ENCODE peak calls at places on chromosomes 5 and 9, in five cellular contexts. One of them, this sample, is unnamed.

GRCh38 chr5:142829821-142830220 is 59.6 kb downstream of the ARHGAP26 start:
- DNase-seq in mammary epithelial cell: peak; percentile 34
- DNase-seq in dermis microvascular lymphatic vessel endothelial cell: peak; percentile 99
- DNase-seq in CD4-positive, alpha-beta T cell: no peak
- DNase-seq in WTC11: no peak
- DNase-seq in this sample: peak; percentile 84

GRCh38 chr5:131984945-131985665 is 26.4 kb downstream of the ACSL6 start:
- DNase-seq in dermis microvascular lymphatic vessel endothelial cell: no peak
- DNase-seq in CD4-positive, alpha-beta T cell: no peak
- DNase-seq in WTC11: no peak
- DNase-seq in mammary epithelial cell: no peak
- DNase-seq in this sample: no peak

GRCh38 chr5:156359452-156359851 is 32.5 kb downstream of the SGCD start:
- DNase-seq in CD4-positive, alpha-beta T cell: no peak
- DNase-seq in mammary epithelial cell: no peak
- DNase-seq in dermis microvascular lymphatic vessel endothelial cell: no peak
- DNase-seq in WTC11: no peak
- DNase-seq in this sample: no peak

GRCh38 chr9:111566234-111566633 is 33.2 kb downstream of the PTGR1 start:
- DNase-seq in CD4-positive, alpha-beta T cell: no peak
- DNase-seq in dermis microvascular lymphatic vessel endothelial cell: peak; percentile 45
- DNase-seq in mammary epithelial cell: no peak
- DNase-seq in WTC11: no peak
- DNase-seq in this sample: peak; percentile 82

GRCh38 chr9:111807197-111807596 is 12.5 kb upstream of the SHOC1 start:
- DNase-seq in CD4-positive, alpha-beta T cell: no peak
- DNase-seq in mammary epithelial cell: peak; percentile 39
- DNase-seq in WTC11: no peak
- DNase-seq in dermis microvascular lymphatic vessel endothelial cell: no peak
- DNase-seq in this sample: no peak

GRCh38 chr5:142095035-142095434 is 13.5 kb upstream of the NDFIP1 start:
- DNase-seq in CD4-positive, alpha-beta T cell: no peak
- DNase-seq in dermis microvascular lymphatic vessel endothelial cell: no peak
- DNase-seq in mammary epithelial cell: no peak
- DNase-seq in WTC11: no peak
- DNase-seq in this sample: no peak

GRCh38 chr5:79136618-79137017 is 25.0 kb downstream of the BHMT start:
- DNase-seq in mammary epithelial cell: no peak
- DNase-seq in WTC11: no peak
- DNase-seq in dermis microvascular lymphatic vessel endothelial cell: no peak
- DNase-seq in CD4-positive, alpha-beta T cell: no peak
- DNase-seq in this sample: no peak

GRCh38 chr5:11619339-11620028 is 284.8 kb downstream of the CTNND2 start:
- DNase-seq in WTC11: no peak
- DNase-seq in CD4-positive, alpha-beta T cell: no peak
- DNase-seq in mammary epithelial cell: no peak
- DNase-seq in dermis microvascular lymphatic vessel endothelial cell: no peak
- DNase-seq in this sample: no peak

GRCh38 chr9:134002796-134003195 is 10.7 kb upstream of the VAV2 start:
- DNase-seq in CD4-positive, alpha-beta T cell: no peak
- DNase-seq in dermis microvascular lymphatic vessel endothelial cell: no peak
- DNase-seq in WTC11: no peak
- DNase-seq in mammary epithelial cell: no peak
- DNase-seq in this sample: no peak

GRCh38 chr9:93635186-93636107 is 59.1 kb downstream of the PHF2 start:
- DNase-seq in CD4-positive, alpha-beta T cell: no peak
- DNase-seq in dermis microvascular lymphatic vessel endothelial cell: no peak
- DNase-seq in WTC11: no peak
- DNase-seq in mammary epithelial cell: no peak
- DNase-seq in this sample: no peak

GRCh38 chr9:36401179-36401740 is 1.2 kb upstream of the RNF38 start:
- DNase-seq in dermis microvascular lymphatic vessel endothelial cell: peak; percentile 48
- DNase-seq in mammary epithelial cell: no peak
- DNase-seq in WTC11: no peak
- DNase-seq in CD4-positive, alpha-beta T cell: no peak
- DNase-seq in this sample: peak; percentile 81

GRCh38 chr5:31270396-31270795 is 76.9 kb downstream of the CDH6 start:
- DNase-seq in mammary epithelial cell: no peak
- DNase-seq in dermis microvascular lymphatic vessel endothelial cell: peak; percentile 6
- DNase-seq in CD4-positive, alpha-beta T cell: no peak
- DNase-seq in WTC11: no peak
- DNase-seq in this sample: no peak

GRCh38 chr9:17578911-17579793 is at the start of gene SH3GL2:
- DNase-seq in CD4-positive, alpha-beta T cell: no peak
- DNase-seq in dermis microvascular lymphatic vessel endothelial cell: no peak
- DNase-seq in WTC11: peak; percentile 89
- DNase-seq in mammary epithelial cell: peak; percentile 35
- DNase-seq in this sample: peak; percentile 15

GRCh38 chr5:5473224-5473623 is 50.7 kb downstream of the ICE1 start:
- DNase-seq in mammary epithelial cell: peak; percentile 32
- DNase-seq in CD4-positive, alpha-beta T cell: no peak
- DNase-seq in dermis microvascular lymphatic vessel endothelial cell: no peak
- DNase-seq in WTC11: no peak
- DNase-seq in this sample: no peak

GRCh38 chr9:109963079-109963478 is 183.1 kb downstream of the PALM2AKAP2 start:
- DNase-seq in mammary epithelial cell: no peak
- DNase-seq in CD4-positive, alpha-beta T cell: no peak
- DNase-seq in dermis microvascular lymphatic vessel endothelial cell: no peak
- DNase-seq in WTC11: no peak
- DNase-seq in this sample: no peak

GRCh38 chr5:104800440-104801048 is 1238.0 kb upstream of the NUDT12 start:
- DNase-seq in dermis microvascular lymphatic vessel endothelial cell: no peak
- DNase-seq in mammary epithelial cell: peak; percentile 5
- DNase-seq in CD4-positive, alpha-beta T cell: no peak
- DNase-seq in WTC11: peak; percentile 31
- DNase-seq in this sample: no peak

GRCh38 chr5:79640571-79641055 is 28.4 kb downstream of the TENT2 start:
- DNase-seq in WTC11: no peak
- DNase-seq in CD4-positive, alpha-beta T cell: no peak
- DNase-seq in mammary epithelial cell: no peak
- DNase-seq in dermis microvascular lymphatic vessel endothelial cell: no peak
- DNase-seq in this sample: no peak

GRCh38 chr9:21830589-21830988 is 28.2 kb downstream of the MTAP start:
- DNase-seq in WTC11: no peak
- DNase-seq in dermis microvascular lymphatic vessel endothelial cell: no peak
- DNase-seq in mammary epithelial cell: peak; percentile 72
- DNase-seq in CD4-positive, alpha-beta T cell: no peak
- DNase-seq in this sample: no peak

GRCh38 chr9:95134457-95134881 is 183.0 kb downstream of the FANCC start:
- DNase-seq in mammary epithelial cell: no peak
- DNase-seq in dermis microvascular lymphatic vessel endothelial cell: no peak
- DNase-seq in CD4-positive, alpha-beta T cell: no peak
- DNase-seq in WTC11: no peak
- DNase-seq in this sample: no peak

GRCh38 chr5:161400583-161400982 is 145.9 kb downstream of the GABRB2 start:
- DNase-seq in dermis microvascular lymphatic vessel endothelial cell: no peak
- DNase-seq in WTC11: no peak
- DNase-seq in CD4-positive, alpha-beta T cell: no peak
- DNase-seq in mammary epithelial cell: no peak
- DNase-seq in this sample: no peak

GRCh38 chr9:125126019-125126746 is 17.1 kb downstream of the SCAI start:
- DNase-seq in dermis microvascular lymphatic vessel endothelial cell: no peak
- DNase-seq in WTC11: no peak
- DNase-seq in CD4-positive, alpha-beta T cell: peak; percentile 78
- DNase-seq in mammary epithelial cell: peak; percentile 90
- DNase-seq in this sample: peak; percentile 85

This sample was measured in lung microvascular endothelial cell.